ENCODE peak calls at places on chromosomes 3 and 15, in four cellular contexts. X, Q, V and P are unnamed samples.

GRCh38 chr3:123292321-123293310 is 90.9 kb downstream of the SEC22A start:
- DNase-seq in X (no peak), Q (no peak), V (peak), P (no peak)

GRCh38 chr15:48086582-48086981 is 34.2 kb upstream of the SLC24A5 start:
- DNase-seq in Q (no peak), V (no peak), X (no peak), P (no peak)

GRCh38 chr15:40855706-40856234 is 11.9 kb downstream of the SPINT1 start:
- DNase-seq in Q (no peak), X (no peak), V (no peak), P (no peak)

GRCh38 chr3:11335056-11335608 is 62.9 kb downstream of the ATG7 start:
- DNase-seq in X (no peak), Q (no peak), V (no peak), P (no peak)

GRCh38 chr15:90691982-90692773 is 25.0 kb upstream of the BLM start:
- DNase-seq in V (no peak), Q (no peak), X (no peak), P (no peak)

GRCh38 chr3:134879991-134880390 is 84.9 kb downstream of the EPHB1 start:
- DNase-seq in Q (no peak), V (no peak), X (no peak), P (no peak)

GRCh38 chr3:74267583-74268184 is 346.8 kb downstream of the CNTN3 start:
- DNase-seq in V (no peak), Q (peak), X (peak), P (peak)

GRCh38 chr3:10122724-10123123 is 7.2 kb downstream of the BRK1 start:
- DNase-seq in Q (no peak), X (no peak), V (no peak), P (no peak)

GRCh38 chr15:59327942-59328341 is 44.7 kb downstream of the MYO1E start:
- DNase-seq in V (no peak), X (no peak), Q (no peak), P (no peak)

GRCh38 chr3:191330309-191330712 is at the start of gene UTS2B:
- DNase-seq in X (no peak), Q (no peak), V (no peak), P (no peak)

GRCh38 chr3:139285691-139286090 is 58.1 kb upstream of the MRPS22 start:
- DNase-seq in V (no peak), Q (no peak), X (no peak), P (peak)

GRCh38 chr3:109057616-109058015 is 60.3 kb downstream of the MORC1 start:
- DNase-seq in V (no peak), Q (no peak), X (no peak), P (no peak)

GRCh38 chr3:44074181-44074580 is 167.5 kb upstream of the TOPAZ1 start:
- DNase-seq in V (no peak), Q (peak), X (no peak), P (no peak)

GRCh38 chr3:63405882-63406281 is 127.8 kb downstream of the SYNPR start:
- DNase-seq in X (no peak), V (no peak), Q (no peak), P (no peak)

GRCh38 chr3:5741017-5741416 is 553.5 kb downstream of the EDEM1 start:
- DNase-seq in V (no peak), X (no peak), Q (no peak), P (no peak)

GRCh38 chr15:78618064-78618463 is 2.7 kb downstream of the CHRNA3 start:
- DNase-seq in V (no peak), Q (no peak), X (no peak), P (no peak)

GRCh38 chr15:70833897-70834765 is 19.8 kb downstream of the LARP6 start:
- DNase-seq in Q (peak), V (no peak), X (no peak), P (no peak)

GRCh38 chr15:100885116-100885515 is 5.5 kb downstream of the ALDH1A3 start:
- DNase-seq in X (no peak), V (no peak), Q (no peak), P (no peak)

GRCh38 chr3:39166134-39166710 is 12.8 kb upstream of the CSRNP1 start:
- DNase-seq in Q (no peak), X (no peak), V (no peak), P (no peak)

GRCh38 chr15:68972201-68973065 is 42.1 kb upstream of the NOX5 start:
- DNase-seq in V (no peak), Q (no peak), X (no peak), P (no peak)

GRCh38 chr15:95468820-95469219 is 861.7 kb upstream of the NR2F2 start:
- DNase-seq in Q (no peak), V (no peak), X (peak), P (no peak)

DNA sequence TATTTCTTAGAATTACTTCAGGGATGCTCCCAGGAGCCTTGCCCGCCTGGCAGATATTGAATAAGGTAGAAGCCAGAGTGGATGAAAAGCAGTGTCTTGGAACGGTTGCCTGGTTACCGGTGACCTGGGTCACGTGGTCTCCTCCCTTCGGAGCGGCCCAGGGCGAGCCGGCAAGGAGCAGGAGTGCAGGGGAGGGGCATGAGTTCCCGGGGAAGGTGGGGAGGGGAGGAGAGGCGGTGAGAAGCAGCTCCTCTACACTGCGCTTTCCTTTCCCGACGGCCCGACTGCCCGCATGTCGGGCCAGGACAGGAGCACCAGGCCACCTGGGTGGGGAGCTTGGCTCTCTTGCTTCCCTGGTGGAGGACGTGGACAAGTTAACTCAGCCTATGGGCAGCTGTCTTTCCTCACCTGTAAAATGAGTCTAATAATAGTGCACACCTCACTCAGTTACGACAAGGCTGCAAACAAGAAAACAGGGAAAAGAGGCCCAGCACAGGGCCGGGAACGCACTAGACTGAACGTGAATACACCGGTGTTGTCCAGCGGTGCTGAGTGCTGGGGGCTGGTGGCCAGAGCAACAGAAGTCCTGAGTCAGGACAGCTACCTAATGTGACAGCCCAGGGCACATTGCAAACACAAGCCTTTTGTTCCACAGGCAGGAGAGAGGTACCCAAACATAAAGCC is 198.3 kb downstream of the ADAMTS9 start:
- DNase-seq in Q (no peak), V (peak), X (peak), P (peak)
- H3K4me3 ChIP-seq in Q (no peak), V (no peak), X (no peak), P (peak)

GRCh38 chr3:149658444-149659172 is 783 bp upstream of the WWTR1 start:
- DNase-seq in V (peak), Q (peak), X (peak), P (peak)
- TF ChIP-seq CTCF in V (no peak), Q (peak), X (no peak), P (no peak)

GRCh38 chr15:67827561-67828378 is 2.5 kb downstream of the SKOR1 start:
- DNase-seq in X (no peak), Q (no peak), V (no peak), P (no peak)
- H3K4me3 ChIP-seq in X (no peak), Q (peak), V (peak), P (no peak)

DNA sequence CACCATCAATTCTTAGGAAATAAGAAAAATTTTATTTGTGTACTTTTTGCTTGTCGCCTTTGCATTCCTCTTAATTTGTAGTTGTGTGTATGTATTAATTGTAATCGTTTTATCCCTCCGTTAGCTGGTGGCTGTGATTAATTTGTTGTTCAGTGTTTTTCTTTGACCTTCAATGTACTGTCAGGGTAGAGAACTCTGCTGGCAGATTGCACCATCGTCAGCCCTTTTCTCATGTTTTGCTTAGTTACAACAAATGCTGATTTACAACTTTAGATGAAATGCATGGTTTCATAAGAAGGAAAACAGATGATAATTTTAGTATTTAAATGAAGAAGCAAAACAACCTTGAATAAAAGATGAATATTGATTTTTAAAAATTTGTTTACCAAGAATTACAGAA is 19.5 kb upstream of the FEZF2 start:
- DNase-seq in Q (no peak), X (no peak), V (no peak), P (no peak)
- TF ChIP-seq CTCF in Q (no peak), X (no peak), V (no peak), P (no peak)

DNA sequence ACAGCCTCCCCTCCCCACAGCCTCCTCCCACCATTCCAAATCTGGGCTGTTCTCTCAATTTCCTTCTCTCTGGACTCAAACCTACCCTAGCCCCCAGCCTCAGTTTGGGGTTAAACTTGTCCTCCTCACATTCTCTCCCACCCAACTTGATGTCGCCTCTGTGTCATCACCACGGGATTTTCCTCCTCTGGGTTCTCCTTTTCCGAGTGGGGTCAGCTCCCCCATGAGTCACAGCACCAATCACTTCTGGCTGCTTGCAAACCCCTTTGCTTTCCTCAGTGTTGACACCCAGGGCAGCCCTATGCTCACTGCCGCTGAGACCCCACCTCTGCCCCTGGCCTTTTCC is 453 bp downstream of the CCR5AS start:
- DNase-seq in X (peak), V (no peak), Q (no peak), P (no peak)
- H3K4me3 ChIP-seq in X (no peak), V (peak), Q (no peak), P (no peak)

GRCh38 chr3:24197809-24198208 is 252.7 kb downstream of the NR1D2 start:
- DNase-seq in X (no peak), Q (no peak), V (no peak), P (peak)
- TF ChIP-seq CTCF in X (no peak), Q (no peak), V (no peak), P (peak)

GRCh38 chr3:46693038-46693896 is at the start of gene ALS2CL:
- DNase-seq in Q (peak), V (peak), X (peak), P (peak)
- H3K4me3 ChIP-seq in Q (peak), V (peak), X (peak), P (peak)

DNA sequence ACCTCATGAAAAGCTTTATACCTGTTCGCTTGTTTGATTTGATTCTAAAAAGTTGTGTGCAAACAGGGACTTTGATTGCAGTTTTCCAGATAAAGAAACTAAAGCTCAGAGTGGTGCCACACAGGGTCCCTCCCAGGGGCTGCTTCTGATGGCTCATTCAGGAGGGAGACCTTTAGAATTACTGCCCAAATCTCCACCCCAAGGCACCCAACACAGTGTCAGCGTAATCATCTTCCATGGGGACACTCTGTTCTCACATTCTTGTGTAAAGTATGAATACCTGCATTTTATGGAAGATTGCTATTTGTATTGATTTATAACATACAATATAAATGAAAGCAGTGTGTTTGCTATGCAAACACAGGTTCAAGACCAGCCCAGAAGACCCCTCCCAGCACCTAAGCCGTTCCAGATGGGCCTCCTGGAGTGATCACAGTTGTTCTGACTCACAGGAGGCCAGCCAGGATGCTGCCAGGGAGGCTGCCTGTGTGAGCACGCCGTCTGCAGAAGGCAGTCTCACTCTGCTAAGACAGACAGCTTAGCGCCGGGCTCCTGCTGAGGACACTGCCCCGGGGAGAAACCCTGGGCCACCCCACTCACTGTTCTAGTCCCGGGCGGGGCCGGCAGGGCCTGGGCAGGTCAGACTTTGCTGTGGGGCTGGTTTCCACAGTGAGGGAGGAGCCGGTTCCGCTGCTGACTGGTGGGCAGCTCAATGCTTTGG is 185.6 kb downstream of the FAM43A start:
- DNase-seq in X (peak), V (peak), Q (peak), P (peak)
- TF ChIP-seq CTCF in X (no peak), V (no peak), Q (no peak), P (no peak)